ENCODE peak calls at places on chromosomes 2 and 18, in four cellular contexts. L, N, A and Q are unnamed samples.

GRCh38 chr2:109475531-109476210 is 138.1 kb downstream of the SEPTIN10 start:
- DNase-seq in L (no peak), N (no peak), A (no peak), Q (no peak)

GRCh38 chr2:98383166-98383565 is 36.9 kb downstream of the CNGA3 start:
- DNase-seq in N (no peak), A (no peak), L (no peak), Q (no peak)

GRCh38 chr2:238202326-238203103 is 980 bp downstream of the ILKAP start:
- DNase-seq in L (peak; percentile 19), N (no peak), A (no peak), Q (peak; percentile 39)

GRCh38 chr2:9749546-9750223 is 93.6 kb upstream of the TAF1B start:
- DNase-seq in A (no peak), N (no peak), L (no peak), Q (no peak)

GRCh38 chr18:9619545-9619944 is 5.2 kb upstream of the PPP4R1 start:
- DNase-seq in A (no peak), N (no peak), L (no peak), Q (peak; percentile 86)

GRCh38 chr2:95319481-95320343 is 22.6 kb downstream of the KCNIP3 start:
- DNase-seq in N (no peak), A (no peak), L (no peak), Q (no peak)

GRCh38 chr2:218005486-218005885 is 2.7 kb upstream of the TNS1 start:
- DNase-seq in A (no peak), L (no peak), N (no peak), Q (no peak)

GRCh38 chr2:8456149-8457091 is 225.4 kb upstream of the ID2 start:
- DNase-seq in L (no peak), N (no peak), A (no peak), Q (no peak)

GRCh38 chr2:20326163-20326780 is 24.4 kb downstream of the PUM2 start:
- DNase-seq in N (no peak), L (peak; percentile 48), A (peak; percentile 58), Q (peak; percentile 72)

GRCh38 chr18:23135679-23136325 is 517 bp downstream of the CABLES1 start:
- DNase-seq in L (no peak), N (no peak), A (no peak), Q (no peak)

GRCh38 chr18:48333563-48333962 is 75.6 kb downstream of the ZBTB7C start:
- DNase-seq in A (no peak), L (no peak), N (no peak), Q (no peak)

GRCh38 chr2:60554649-60555065 is 1.2 kb upstream of the BCL11A start:
- DNase-seq in N (no peak), L (peak; percentile 8), A (no peak), Q (no peak)

GRCh38 chr2:60553992-60554648 is 666 bp upstream of the BCL11A start:
- DNase-seq in N (no peak), A (no peak), L (no peak), Q (peak; percentile 23)

GRCh38 chr2:60552851-60553495 is 481 bp downstream of the BCL11A start:
- DNase-seq in A (no peak), N (no peak), L (no peak), Q (no peak)

GRCh38 chr2:60552096-60552850 is 1.2 kb downstream of the BCL11A start:
- DNase-seq in N (no peak), A (no peak), L (no peak), Q (peak; percentile 8)

DNA sequence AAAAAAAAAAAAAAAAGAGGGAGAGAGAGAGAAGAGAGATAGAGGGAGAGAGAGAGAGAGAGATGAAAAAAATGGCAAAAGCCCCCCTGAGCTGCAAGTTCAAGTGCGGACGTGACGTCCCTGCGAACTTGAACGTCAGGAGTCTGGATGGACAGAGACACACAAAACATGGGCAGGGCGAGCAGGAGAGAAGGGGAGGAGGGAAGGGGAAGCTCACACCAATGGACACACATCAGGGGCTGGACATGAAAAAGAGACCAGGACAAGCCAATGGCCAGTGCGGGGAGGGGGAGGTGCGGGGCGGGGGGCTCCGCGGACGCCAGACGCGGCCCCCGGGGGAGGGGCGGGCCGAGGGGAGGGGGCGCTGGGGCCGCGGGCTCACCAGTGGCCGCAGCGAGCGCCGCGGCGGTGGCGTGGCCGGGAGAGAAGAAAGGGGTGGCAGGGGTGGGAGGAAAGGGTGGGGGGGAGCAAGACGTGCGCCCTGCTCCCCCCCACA is at the start of gene BCL11A:
- DNase-seq in L (no peak), A (peak; percentile 35), N (peak; percentile 71), Q (peak; percentile 74)
- TF ChIP-seq POLR2AphosphoS5 in L (no peak), A (no peak), N (no peak), Q (no peak)

GRCh38 chr18:45617284-45617683 is 2.0 kb downstream of the SLC14A2 start:
- DNase-seq in L (peak; percentile 9), A (no peak), N (no peak), Q (no peak)
- TF ChIP-seq JUN in L (no peak), A (no peak), N (no peak), Q (no peak)

GRCh38 chr2:133082034-133082433 is 412.0 kb upstream of the LYPD1 start:
- DNase-seq in L (no peak), N (no peak), A (no peak), Q (no peak)

GRCh38 chr2:133085646-133086045 is 415.6 kb upstream of the LYPD1 start:
- DNase-seq in N (no peak), L (no peak), A (no peak), Q (no peak)

GRCh38 chr2:133077259-133077822 is 407.3 kb upstream of the LYPD1 start:
- DNase-seq in A (no peak), L (no peak), N (no peak), Q (no peak)

GRCh38 chr2:133086176-133086575 is 416.2 kb upstream of the LYPD1 start:
- DNase-seq in A (no peak), L (no peak), N (no peak), Q (no peak)

GRCh38 chr2:133080822-133081221 is 410.8 kb upstream of the LYPD1 start:
- DNase-seq in N (no peak), A (no peak), L (no peak), Q (no peak)
- TF ChIP-seq POLR2AphosphoS5 in N (no peak), A (no peak), L (no peak), Q (no peak)

DNA sequence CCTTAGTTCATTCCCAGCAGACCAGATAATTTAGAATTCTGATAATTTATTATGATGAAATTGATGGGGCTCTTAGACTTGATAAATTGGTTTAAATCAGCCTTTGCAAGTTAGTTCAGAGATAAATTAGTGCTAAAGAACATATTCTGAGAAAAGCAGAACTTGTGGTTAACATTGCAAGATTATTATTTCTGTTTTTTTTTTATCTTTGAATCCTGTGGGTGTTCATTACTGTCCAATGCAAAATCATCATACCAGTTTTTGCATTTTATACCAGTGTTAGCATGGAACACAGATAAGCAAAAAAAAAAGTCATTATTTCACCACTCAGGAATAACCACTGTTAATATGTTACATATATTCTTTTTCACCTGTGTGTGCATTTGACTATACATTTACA is 9.1 kb downstream of the SEPTIN2 start:
- DNase-seq in L (no peak), A (no peak), N (no peak), Q (no peak)
- TF ChIP-seq JUN in L (no peak), A (no peak), N (no peak), Q (no peak)

DNA sequence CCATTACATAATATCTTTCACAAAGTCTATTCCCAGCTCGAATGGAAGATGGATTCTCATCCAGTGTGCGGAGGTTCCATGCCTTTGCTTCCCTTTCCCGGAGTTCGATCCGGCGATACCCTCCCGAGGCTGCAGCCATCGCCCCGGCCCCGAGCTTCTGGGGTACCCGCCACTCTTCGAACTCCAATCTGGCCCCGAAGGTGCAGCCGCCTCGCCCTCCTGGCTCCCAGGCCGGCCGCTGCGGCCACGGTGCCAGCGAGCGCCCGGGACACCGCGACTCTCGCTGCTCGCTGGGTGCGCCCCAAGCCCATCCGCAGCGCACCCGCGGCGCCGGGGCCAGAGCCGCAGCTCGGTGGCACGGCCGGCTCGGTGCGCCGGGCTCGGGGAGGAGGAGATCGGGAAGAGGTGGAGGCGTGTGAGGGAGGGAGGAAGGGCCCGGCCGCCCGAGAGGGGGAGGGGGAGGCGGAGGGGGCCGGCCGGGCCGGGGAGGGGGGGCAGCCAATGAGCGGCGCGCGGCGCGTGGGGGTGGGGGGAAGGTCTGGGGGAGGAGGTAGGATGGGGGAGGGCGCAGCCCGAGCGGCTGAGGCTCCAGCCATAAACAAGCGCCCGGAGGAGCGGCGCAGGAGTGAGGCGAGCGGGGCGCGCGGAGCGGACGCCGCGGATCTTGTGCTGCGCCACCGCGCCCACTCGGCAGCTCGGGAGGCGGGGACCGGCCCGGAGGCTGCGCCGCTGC is at the start of gene CRIM1:
- DNase-seq in A (peak; percentile 79), N (peak; percentile 67), L (no peak), Q (peak; percentile 88)
- TF ChIP-seq POLR2AphosphoS5 in A (peak; percentile 76), N (peak; percentile 71), L (no peak), Q (peak; percentile 99)

GRCh38 chr2:74585406-74586182 is 31.1 kb downstream of the DOK1 start:
- DNase-seq in A (no peak), L (peak; percentile 37), N (no peak), Q (no peak)
- TF ChIP-seq JUN in A (no peak), L (no peak), N (no peak), Q (no peak)

GRCh38 chr2:25424426-25425028 is 82.8 kb upstream of the DNMT3A start:
- DNase-seq in N (no peak), L (no peak), A (no peak), Q (no peak)
- TF ChIP-seq POLR2AphosphoS5 in N (no peak), L (no peak), A (no peak), Q (no peak)

GRCh38 chr2:113754160-113754559 is 2.3 kb downstream of the SLC35F5 start:
- DNase-seq in N (no peak), A (no peak), L (no peak), Q (no peak)
- TF ChIP-seq JUN in N (no peak), A (no peak), L (no peak), Q (no peak)

DNA sequence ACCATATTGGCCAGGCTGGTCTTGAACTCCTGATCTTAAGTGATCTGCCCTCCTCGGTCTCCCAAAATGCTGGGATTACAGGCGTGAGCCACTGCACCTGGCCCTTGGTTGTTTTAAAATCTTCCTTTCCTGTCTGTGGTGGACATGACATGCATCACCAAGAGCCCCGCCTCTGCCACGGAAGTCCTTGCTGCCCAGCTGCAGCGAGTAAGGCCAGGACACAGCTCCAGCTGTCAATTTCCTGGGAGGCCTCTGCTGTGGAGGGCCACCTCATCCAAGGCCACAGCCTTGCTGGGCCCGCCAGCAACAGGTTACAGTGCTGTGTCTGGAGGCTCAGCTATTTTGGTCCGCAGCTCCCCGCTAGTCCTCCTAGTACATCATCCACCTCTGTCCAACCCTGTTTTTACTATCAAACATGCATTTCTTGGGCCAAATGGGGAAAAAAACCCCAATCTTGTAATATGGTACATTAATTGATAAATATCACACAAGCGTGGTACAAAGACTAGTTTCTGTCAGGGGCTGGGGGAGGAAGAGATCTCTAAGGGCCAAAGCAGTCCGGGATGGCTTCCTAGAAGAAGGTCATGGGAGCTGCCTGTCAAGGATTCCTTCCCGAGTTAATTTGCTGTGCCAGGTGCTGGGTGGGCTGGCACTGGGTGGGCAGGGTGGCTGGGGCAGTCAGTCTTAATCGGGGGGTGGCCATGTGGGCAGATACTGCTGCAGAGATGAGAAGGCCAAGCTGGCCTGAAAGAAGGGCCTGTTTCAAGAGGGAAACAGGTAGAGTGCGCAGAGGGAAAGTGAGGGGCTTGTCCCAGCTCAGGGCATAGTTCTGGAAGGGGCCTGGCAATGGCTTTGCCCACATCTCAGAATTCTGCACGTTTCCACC is 100.5 kb downstream of the INHBB start:
- DNase-seq in L (no peak), N (no peak), A (no peak), Q (no peak)
- TF ChIP-seq POLR2AphosphoS5 in L (no peak), N (no peak), A (no peak), Q (no peak)

GRCh38 chr2:115908731-115909130 is 1466.3 kb downstream of the DPP10 start:
- DNase-seq in L (no peak), A (no peak), N (no peak), Q (no peak)
- TF ChIP-seq JUN in L (no peak), A (no peak), N (no peak), Q (no peak)